ENCODE peak calls at places on chromosomes 11 and 22, in four cellular contexts. D is GM23338, Y is fibroblast of lung, Z is cardiac muscle cell. E is an unnamed sample.

GRCh38 chr11:45085657-45086501 is 60.6 kb upstream of the PRDM11 start:
- DNase-seq in D (peak), Y (no peak), Z (no peak), E (peak)

GRCh38 chr11:126510621-126511370 is 155.3 kb downstream of the ST3GAL4 start:
- DNase-seq in Y (no peak), D (no peak), Z (peak), E (no peak)

GRCh38 chr22:35219012-35219411 is 38.3 kb upstream of the HMGXB4 start:
- DNase-seq in D (no peak), Y (peak), Z (peak), E (no peak)

GRCh38 chr11:78310500-78310909 is 107.1 kb downstream of the GAB2 start:
- DNase-seq in D (no peak), Z (peak), Y (peak), E (no peak)

GRCh38 chr11:128045094-128045725 is 542.1 kb downstream of the ETS1 start:
- DNase-seq in D (no peak), Z (no peak), Y (peak), E (no peak)

GRCh38 chr11:28108909-28109308 is 721 bp downstream of the METTL15 start:
- DNase-seq in Y (no peak), D (no peak), Z (no peak), E (no peak)

GRCh38 chr11:27227744-27228143 is 135.3 kb downstream of the CCDC34 start:
- DNase-seq in Y (no peak), D (no peak), Z (no peak), E (no peak)

GRCh38 chr11:120334894-120335462 is 1.2 kb upstream of the ARHGEF12 start:
- DNase-seq in D (peak), Y (peak), Z (peak), E (peak)

GRCh38 chr22:32444068-32444467 is 20.2 kb downstream of the BPIFC start:
- DNase-seq in D (peak), Z (peak), Y (no peak), E (peak)

GRCh38 chr11:33704240-33705002 is 3.8 kb upstream of the C11orf91 start:
- DNase-seq in D (no peak), Z (no peak), Y (no peak), E (no peak)

GRCh38 chr11:832529-833113 is at the start of gene CD151:
- DNase-seq in Z (peak), Y (peak), D (peak), E (peak)

GRCh38 chr11:831951-832528 is 712 bp upstream of the CD151 start:
- DNase-seq in Z (no peak), D (no peak), Y (no peak), E (no peak)

GRCh38 chr11:833114-833791 is 501 bp downstream of the CD151 start:
- DNase-seq in D (peak), Y (no peak), Z (peak), E (no peak)

GRCh38 chr11:834371-835316 is 1.9 kb downstream of the CD151 start:
- DNase-seq in D (no peak), Z (peak), Y (peak), E (no peak)

GRCh38 chr11:833849-834311 is 1.1 kb downstream of the CD151 start:
- DNase-seq in Y (no peak), D (peak), Z (no peak), E (no peak)
- H3K4me3 ChIP-seq in Y (peak), D (peak), Z (peak), E (peak)

DNA sequence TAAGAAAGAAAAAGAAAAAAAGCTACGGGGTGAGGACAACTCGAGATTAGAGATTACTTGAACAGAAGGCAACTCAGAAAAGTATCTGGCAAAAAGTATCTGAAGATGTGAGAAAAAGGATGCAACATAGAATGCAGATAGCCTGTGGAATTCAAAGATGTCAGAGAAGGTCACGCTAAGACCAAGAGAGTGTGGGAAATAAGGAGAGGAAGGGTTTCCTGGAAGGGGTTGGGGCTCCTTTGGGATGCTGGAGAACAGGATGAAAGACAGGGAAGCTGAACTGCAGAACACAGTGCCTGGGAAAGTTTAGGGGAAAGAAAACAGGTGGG is 1.2 kb downstream of the GUCY1A2 start:
- DNase-seq in D (peak), Z (peak), Y (no peak), E (no peak)
- H3K4me3 ChIP-seq in D (peak), Z (peak), Y (peak), E (peak)

GRCh38 chr22:39309364-39309861 is 10.0 kb downstream of the RPL3 start:
- DNase-seq in D (peak), Z (no peak), Y (no peak), E (no peak)
- H3K4me3 ChIP-seq in D (no peak), Z (no peak), Y (no peak), E (no peak)

GRCh38 chr11:102293873-102294601 is 23.2 kb upstream of the BIRC3 start:
- DNase-seq in Z (peak), D (peak), Y (peak), E (no peak)

GRCh38 chr11:102295045-102295444 is 22.2 kb upstream of the BIRC3 start:
- DNase-seq in D (no peak), Z (no peak), Y (no peak), E (no peak)

GRCh38 chr11:102289510-102290078 is 27.7 kb upstream of the BIRC3 start:
- DNase-seq in D (no peak), Z (no peak), Y (no peak), E (no peak)

GRCh38 chr11:102291831-102292230 is 25.5 kb upstream of the BIRC3 start:
- DNase-seq in D (no peak), Z (no peak), Y (no peak), E (no peak)

GRCh38 chr11:102292951-102293350 is 24.3 kb upstream of the BIRC3 start:
- DNase-seq in D (no peak), Z (no peak), Y (no peak), E (no peak)
- H3K4me3 ChIP-seq in D (no peak), Z (no peak), Y (no peak), E (no peak)